ENCODE peak calls at places on chromosomes 12 and 14, in five cellular contexts. P, N, Z, X and Q are unnamed samples.

GRCh38 chr12:132150780-132151144 is 6.5 kb downstream of the NOC4L start:
- DNase-seq in P (no peak), N (no peak), Z (no peak), X (no peak), Q (no peak)

GRCh38 chr12:8916154-8916553 is 1.8 kb downstream of the PHC1 start:
- DNase-seq in P (no peak), N (no peak), Z (no peak), X (no peak), Q (no peak)

GRCh38 chr12:32486158-32486557 is 86.8 kb downstream of the FGD4 start:
- DNase-seq in P (no peak), N (no peak), Z (no peak), X (no peak), Q (peak; percentile 78)

GRCh38 chr12:124938606-124939427 is 24.4 kb upstream of the UBC start:
- DNase-seq in P (peak; percentile 47), N (peak; percentile 79), Z (peak; percentile 89), X (peak; percentile 61), Q (peak; percentile 61)

GRCh38 chr12:27521066-27521465 is 2.9 kb upstream of the PPFIBP1 start:
- DNase-seq in P (no peak), N (no peak), Z (peak; percentile 92), X (no peak), Q (no peak)

GRCh38 chr12:67483871-67484554 is 164.5 kb upstream of the DYRK2 start:
- DNase-seq in P (no peak), N (no peak), Z (no peak), X (no peak), Q (peak; percentile 92)

GRCh38 chr14:93946104-93946503 is 19.0 kb downstream of the FAM181A start:
- DNase-seq in P (no peak), N (peak; percentile 82), Z (peak; percentile 23), X (no peak), Q (no peak)

GRCh38 chr14:99036594-99037293 is 235.3 kb downstream of the BCL11B start:
- DNase-seq in P (no peak), N (peak; percentile 21), Z (no peak), X (no peak), Q (no peak)

GRCh38 chr12:46318037-46318436 is 49.2 kb upstream of the SLC38A1 start:
- DNase-seq in P (no peak), N (no peak), Z (no peak), X (no peak), Q (no peak)

GRCh38 chr12:112908548-112908947 is 1.8 kb downstream of the OAS1 start:
- DNase-seq in P (no peak), N (no peak), Z (no peak), X (no peak), Q (no peak)

GRCh38 chr12:87427770-87428169 is 601.4 kb downstream of the C12orf50 start:
- DNase-seq in P (no peak), N (no peak), Z (no peak), X (no peak), Q (no peak)

GRCh38 chr14:21965042-21965441 is 291.4 kb upstream of the OR4E1 start:
- DNase-seq in P (peak; percentile 11), N (no peak), Z (no peak), X (peak; percentile 34), Q (no peak)

GRCh38 chr14:57502581-57503254 is 9.1 kb upstream of the CCDC198 start:
- DNase-seq in P (no peak), N (no peak), Z (peak; percentile 41), X (no peak), Q (no peak)

GRCh38 chr14:104677506-104678332 is 11.7 kb upstream of the INF2 start:
- DNase-seq in P (peak; percentile 48), N (peak; percentile 54), Z (peak; percentile 86), X (peak; percentile 65), Q (peak; percentile 83)

GRCh38 chr14:91311284-91311662 is 66.8 kb upstream of the GPR68 start:
- DNase-seq in P (peak; percentile 59), N (no peak), Z (no peak), X (peak; percentile 64), Q (no peak)

GRCh38 chr12:95683418-95683817 is 107.1 kb downstream of the NTN4 start:
- DNase-seq in P (no peak), N (no peak), Z (no peak), X (no peak), Q (no peak)

GRCh38 chr14:74846968-74847549 is 28.9 kb downstream of the PROX2 start:
- DNase-seq in P (no peak), N (no peak), Z (peak; percentile 30), X (no peak), Q (no peak)

GRCh38 chr14:80136358-80136757 is 74.9 kb downstream of the DIO2 start:
- DNase-seq in P (no peak), N (no peak), Z (no peak), X (no peak), Q (peak; percentile 46)

GRCh38 chr12:32217354-32218310 is 111.0 kb downstream of the BICD1 start:
- DNase-seq in P (no peak), N (peak; percentile 33), Z (peak; percentile 55), X (no peak), Q (no peak)

GRCh38 chr12:69149262-69149661 is 90.1 kb upstream of the CPSF6 start:
- DNase-seq in P (no peak), N (no peak), Z (no peak), X (no peak), Q (no peak)

GRCh38 chr12:111436811-111437210 is 31.1 kb downstream of the SH2B3 start:
- DNase-seq in P (no peak), N (no peak), Z (no peak), X (no peak), Q (no peak)

GRCh38 chr14:56119221-56119967 is 1.2 kb downstream of the PELI2 start:
- DNase-seq in P (peak; percentile 11), N (no peak), Z (peak; percentile 55), X (peak; percentile 30), Q (peak; percentile 27)

GRCh38 chr14:95097385-95097784 is 59.9 kb downstream of the DICER1 start:
- DNase-seq in P (no peak), N (no peak), Z (peak; percentile 42), X (no peak), Q (no peak)

GRCh38 chr14:83909507-83909906 is 1620.4 kb upstream of the FLRT2 start:
- DNase-seq in P (no peak), N (no peak), Z (peak; percentile 2), X (no peak), Q (no peak)

GRCh38 chr14:28294834-28295440 is 471.6 kb upstream of the FOXG1 start:
- DNase-seq in P (no peak), N (no peak), Z (peak; percentile 80), X (no peak), Q (no peak)

GRCh38 chr14:87049886-87050820 is 942.8 kb downstream of the GALC start:
- DNase-seq in P (no peak), N (no peak), Z (peak; percentile 25), X (no peak), Q (peak; percentile 1)

GRCh38 chr12:106673151-106673550 is 90.3 kb downstream of the RFX4 start:
- DNase-seq in P (no peak), N (no peak), Z (peak; percentile 19), X (no peak), Q (no peak)

GRCh38 chr14:59395672-59396071 is 69.5 kb downstream of the GPR135 start:
- DNase-seq in P (no peak), N (no peak), Z (no peak), X (no peak), Q (no peak)

GRCh38 chr12:122858171-122858570 is 22.9 kb downstream of the HIP1R start:
- DNase-seq in P (no peak), N (no peak), Z (no peak), X (no peak), Q (no peak)

GRCh38 chr14:102007916-102008418 is 43.6 kb downstream of the DYNC1H1 start:
- DNase-seq in P (no peak), N (no peak), Z (no peak), X (no peak), Q (no peak)

GRCh38 chr12:132525011-132525832 is 35.3 kb downstream of the FBRSL1 start:
- DNase-seq in P (no peak), N (no peak), Z (no peak), X (no peak), Q (no peak)

GRCh38 chr12:45833401-45833800 is 103.9 kb downstream of the ARID2 start:
- DNase-seq in P (no peak), N (no peak), Z (peak; percentile 4), X (no peak), Q (no peak)

GRCh38 chr14:103395245-103395644 is 10.0 kb downstream of the MARK3 start:
- DNase-seq in P (no peak), N (no peak), Z (no peak), X (no peak), Q (no peak)

GRCh38 chr12:117926391-117926899 is 42.3 kb downstream of the KSR2 start:
- DNase-seq in P (no peak), N (no peak), Z (no peak), X (no peak), Q (no peak)
- H3K27me3 ChIP-seq in P (no peaks in the 10 kb centered on the region), N (no peaks in the 10 kb centered on the region), Z (no peaks in the 10 kb centered on the region), X (no peaks in the 10 kb centered on the region), Q (no peaks in the 10 kb centered on the region)

GRCh38 chr12:56221757-56222530 is at the start of gene RNF41:
- DNase-seq in P (peak; percentile 91), N (peak; percentile 97), Z (peak; percentile 99), X (peak; percentile 95), Q (peak; percentile 91)

GRCh38 chr12:56222531-56222895 is 791 bp upstream of the RNF41 start:
- DNase-seq in P (no peak), N (no peak), Z (no peak), X (no peak), Q (no peak)

GRCh38 chr12:56220611-56221232 is 1.0 kb downstream of the RNF41 start:
- DNase-seq in P (no peak), N (no peak), Z (peak; percentile 79), X (no peak), Q (no peak)

GRCh38 chr12:56221233-56221756 is 427 bp downstream of the RNF41 start:
- DNase-seq in P (peak; percentile 8), N (peak; percentile 48), Z (peak; percentile 91), X (no peak), Q (peak; percentile 59)

GRCh38 chr12:56219840-56220239 is 1.9 kb downstream of the RNF41 start:
- DNase-seq in P (no peak), N (no peak), Z (no peak), X (no peak), Q (no peak)
- H3K4me3 ChIP-seq in P (no peak overlapping the region), N (no peak overlapping the region), Z (no peak overlapping the region), X (no peak overlapping the region), Q (peak overlapping the region; percentile 88)

DNA sequence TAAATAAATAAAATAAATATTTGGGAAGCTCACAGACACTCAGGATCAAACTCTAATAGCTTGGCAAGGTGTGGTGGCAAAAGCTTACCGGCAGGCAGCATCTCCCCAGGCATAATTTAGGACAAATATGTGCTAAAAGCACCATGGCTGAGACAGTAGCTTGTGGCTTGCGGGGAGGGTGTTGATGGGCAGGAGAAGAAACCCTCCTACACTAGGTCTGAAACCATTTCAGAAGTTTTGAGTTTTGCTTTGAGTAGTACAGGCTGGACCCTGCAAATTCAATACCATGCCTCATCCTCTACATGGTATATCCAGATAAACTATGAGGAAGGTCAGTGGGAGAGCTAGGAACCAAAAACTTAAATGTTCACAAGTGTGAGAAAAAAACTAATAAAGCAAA is 33.1 kb downstream of the MAP3K9 start:
- DNase-seq in P (no peak), N (no peak), Z (no peak), X (no peak), Q (no peak)
- H3K27ac ChIP-seq in P (no peak overlapping the region), N (no peak overlapping the region), Z (no peak overlapping the region), X (no peak overlapping the region), Q (no peak overlapping the region)

DNA sequence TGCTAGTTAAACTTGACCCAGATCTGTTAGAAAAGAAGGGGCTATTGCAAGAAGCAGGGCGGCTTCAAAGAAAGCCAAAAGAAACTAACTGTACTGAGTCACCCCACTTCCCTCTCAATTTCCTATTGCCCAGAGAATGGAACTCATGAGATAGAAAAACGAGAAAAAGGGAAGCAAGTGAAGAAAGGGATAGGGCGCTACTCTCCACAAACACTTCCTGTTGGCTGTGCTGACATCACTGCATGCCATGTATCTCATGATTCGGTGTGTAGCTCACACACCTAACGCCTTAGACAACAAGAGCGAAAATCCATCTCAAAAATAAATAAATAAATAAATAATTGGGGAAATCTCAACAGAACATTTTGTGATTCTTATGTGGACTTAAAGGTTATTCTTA is 13.0 kb upstream of the P2RX4 start:
- DNase-seq in P (no peak), N (peak; percentile 21), Z (no peak), X (no peak), Q (no peak)
- H3K27me3 ChIP-seq in P (no peaks in the 10 kb centered on the region), N (no peaks in the 10 kb centered on the region), Z (no peaks in the 10 kb centered on the region), X (no peaks in the 10 kb centered on the region), Q (no peaks in the 10 kb centered on the region)